ENCODE peak calls at places on chromosomes 7 and 10, in eight cellular contexts. D, P, N, L, O, C, X and H are unnamed samples.
A peak's percentile ranks its signal among the peaks of the same experiment; 100 is the strongest.

GRCh38 chr7:68512466-68512865 is 1085.8 kb upstream of the AUTS2 start:
- DNase-seq in D (no peak), P (no peak), N (no peak), L (no peak), O (no peak), C (no peak), X (no peak), H (no peak)

GRCh38 chr10:83516788-83517187 is 622.5 kb upstream of the GHITM start:
- DNase-seq in D (no peak), P (no peak), N (no peak), L (no peak), O (no peak), C (peak; percentile 24), X (no peak), H (no peak)

GRCh38 chr10:14089556-14090297 is 241.0 kb downstream of the FRMD4A start:
- DNase-seq in D (no peak), P (no peak), N (no peak), L (no peak), O (no peak), C (no peak), X (no peak), H (no peak)

GRCh38 chr7:29193316-29194205 is 1.0 kb upstream of the CHN2 start:
- DNase-seq in D (no peak), P (no peak), N (no peak), L (no peak), O (no peak), C (no peak), X (no peak), H (no peak)

GRCh38 chr10:29576681-29577080 is 58.1 kb downstream of the SVIL start:
- DNase-seq in D (no peak), P (no peak), N (no peak), L (no peak), O (no peak), C (no peak), X (no peak), H (no peak)

GRCh38 chr7:6172331-6173295 is 99.8 kb downstream of the CYTH3 start:
- DNase-seq in D (no peak), P (peak; percentile 45), N (peak; percentile 63), L (no peak), O (no peak), C (no peak), X (no peak), H (no peak)

GRCh38 chr7:35021445-35021844 is 15.8 kb downstream of the DPY19L1 start:
- DNase-seq in D (no peak), P (no peak), N (no peak), L (no peak), O (no peak), C (no peak), X (no peak), H (no peak)

GRCh38 chr7:47669178-47669878 is 87.4 kb upstream of the TNS3 start:
- DNase-seq in D (peak; percentile 97), P (peak; percentile 92), N (peak; percentile 97), L (no peak), O (no peak), C (no peak), X (no peak), H (peak; percentile 74)

GRCh38 chr7:40716052-40716451 is 581.2 kb downstream of the SUGCT start:
- DNase-seq in D (no peak), P (peak; percentile 22), N (no peak), L (no peak), O (no peak), C (no peak), X (no peak), H (no peak)

GRCh38 chr10:110893559-110894179 is 21.9 kb downstream of the PDCD4 start:
- DNase-seq in D (peak; percentile 86), P (peak; percentile 38), N (no peak), L (peak; percentile 71), O (no peak), C (no peak), X (no peak), H (peak; percentile 56)

GRCh38 chr10:71698737-71699136 is 20.8 kb downstream of the C10orf105 start:
- DNase-seq in D (no peak), P (no peak), N (no peak), L (no peak), O (no peak), C (no peak), X (no peak), H (no peak)

GRCh38 chr10:110416776-110417732 is 80.7 kb upstream of the DUSP5 start:
- DNase-seq in D (no peak), P (peak; percentile 33), N (no peak), L (no peak), O (no peak), C (no peak), X (no peak), H (no peak)

GRCh38 chr7:76047305-76047810 is 442 bp downstream of the STYXL1 start:
- DNase-seq in D (peak; percentile 56), P (no peak), N (no peak), L (no peak), O (no peak), C (no peak), X (no peak), H (no peak)